ENCODE peak calls at places on chromosomes 3 and 15, in four cellular contexts. One of them, this sample, is unnamed.

GRCh38 chr3:23608650-23609049 is 197.1 kb upstream of the UBE2E1 start:
- DNase-seq in endothelial cell: no peak
- DNase-seq in foreskin keratinocyte: no peak
- DNase-seq in naive B cell: no peak
- DNase-seq in this sample: no peak

GRCh38 chr15:91853501-91853967 is at the start of gene SLCO3A1:
- DNase-seq in endothelial cell: peak
- DNase-seq in foreskin keratinocyte: no peak
- DNase-seq in naive B cell: no peak
- DNase-seq in this sample: no peak

GRCh38 chr3:160498202-160498601 is 48.6 kb upstream of the TRIM59 start:
- DNase-seq in foreskin keratinocyte: no peak
- DNase-seq in endothelial cell: no peak
- DNase-seq in naive B cell: no peak
- DNase-seq in this sample: no peak

GRCh38 chr3:172808969-172809546 is 58.5 kb downstream of the ECT2 start:
- DNase-seq in naive B cell: peak
- DNase-seq in foreskin keratinocyte: peak
- DNase-seq in endothelial cell: no peak
- DNase-seq in this sample: no peak

GRCh38 chr3:43423142-43423541 is 136.8 kb downstream of the SNRK start:
- DNase-seq in endothelial cell: no peak
- DNase-seq in naive B cell: no peak
- DNase-seq in foreskin keratinocyte: no peak
- DNase-seq in this sample: no peak

GRCh38 chr3:17494117-17494809 is 248.2 kb downstream of the TBC1D5 start:
- DNase-seq in naive B cell: no peak
- DNase-seq in endothelial cell: no peak
- DNase-seq in foreskin keratinocyte: no peak
- DNase-seq in this sample: no peak

GRCh38 chr3:15221574-15222217 is 15.7 kb downstream of the CAPN7 start:
- DNase-seq in endothelial cell: no peak
- DNase-seq in foreskin keratinocyte: no peak
- DNase-seq in naive B cell: no peak
- DNase-seq in this sample: no peak

GRCh38 chr3:191775451-191776233 is 314.7 kb downstream of the PYDC2 start:
- DNase-seq in naive B cell: no peak
- DNase-seq in endothelial cell: no peak
- DNase-seq in foreskin keratinocyte: peak
- DNase-seq in this sample: peak